ENCODE peak calls at places on chromosomes 3 and 15, in ten cellular contexts. E is SJSA1; W is DND-41; G is AG09319; U is HEK293T; M is T-helper 1 cell; O is AG04450; V is stimulated activated CD4-positive, alpha-beta T cell treated with anti-CD3 and anti-CD28 coated beads, Interleukin-15, amount 100 ng/mL, for 1 hour; D is CD8-positive, alpha-beta T cell; T is brain pericyte. K is an unnamed sample.

GRCh38 chr3:148954981-148955380 is 36.4 kb upstream of the GYG1 start:
- DNase-seq in G (no peak), D (no peak), T (no peak), O (no peak), E (no peak), U (no peak), M (no peak), W (no peak), V (no peak), K (no peak)

GRCh38 chr3:87260270-87260669 is 16.1 kb downstream of the POU1F1 start:
- DNase-seq in D (peak), O (peak), E (peak), G (peak), T (peak), V (no peak), U (peak), W (peak), M (peak), K (peak)

GRCh38 chr15:39466428-39466827 is 114.5 kb upstream of the THBS1 start:
- DNase-seq in G (peak), T (no peak), E (no peak), M (no peak), V (no peak), W (no peak), O (no peak), U (no peak), D (no peak), K (no peak)

GRCh38 chr3:70249509-70250160 is 62.8 kb downstream of the MDFIC2 start:
- DNase-seq in O (no peak), T (peak), U (no peak), E (peak), D (no peak), V (no peak), M (no peak), G (no peak), W (no peak), K (no peak)

GRCh38 chr3:132535575-132536441 is 61.3 kb upstream of the ACKR4 start:
- DNase-seq in E (peak), W (peak), D (peak), U (peak), G (peak), V (no peak), M (peak), T (peak), O (peak), K (peak)

GRCh38 chr3:128859573-128860154 is 19.8 kb upstream of the ACAD9 start:
- DNase-seq in D (no peak), V (no peak), O (no peak), W (peak), M (no peak), T (no peak), G (no peak), E (no peak), U (no peak), K (no peak)

GRCh38 chr3:135758961-135759360 is 206.6 kb upstream of the PPP2R3A start:
- DNase-seq in U (no peak), E (no peak), D (no peak), M (no peak), V (no peak), W (no peak), T (no peak), G (no peak), O (no peak), K (no peak)

GRCh38 chr3:17179381-17180205 is 294.8 kb downstream of the PLCL2 start:
- DNase-seq in W (no peak), E (no peak), U (no peak), M (no peak), D (peak), G (no peak), O (no peak), V (no peak), T (no peak), K (peak)

GRCh38 chr3:189490749-189491148 is 140.4 kb upstream of the TP63 start:
- DNase-seq in G (no peak), W (no peak), O (no peak), E (no peak), D (no peak), V (no peak), U (no peak), T (no peak), M (no peak), K (no peak)

GRCh38 chr15:101723161-101723873 is 956 bp downstream of the TARS3 start:
- DNase-seq in D (peak), W (peak), T (no peak), M (peak), O (no peak), E (peak), V (no peak), G (no peak), U (no peak), K (peak)

GRCh38 chr3:153173758-153174516 is 11.9 kb downstream of the RAP2B start:
- DNase-seq in O (no peak), G (no peak), U (no peak), W (no peak), E (peak), M (no peak), D (no peak), V (no peak), T (no peak), K (no peak)

GRCh38 chr3:130828931-130829574 is 64.8 kb upstream of the ATP2C1 start:
- DNase-seq in V (no peak), G (no peak), W (no peak), T (no peak), U (no peak), O (no peak), D (no peak), E (no peak), M (no peak), K (no peak)

GRCh38 chr15:68797589-68798377 is 22.9 kb downstream of the ANP32A start:
- DNase-seq in U (no peak), T (no peak), V (no peak), G (no peak), D (no peak), E (no peak), M (no peak), W (no peak), O (no peak), K (no peak)

GRCh38 chr3:182913889-182914288 is 66.4 kb downstream of the DCUN1D1 start:
- DNase-seq in D (no peak), O (no peak), E (no peak), W (peak), T (no peak), U (no peak), G (no peak), M (no peak), V (no peak), K (no peak)

GRCh38 chr3:142976621-142977398 is 13.3 kb upstream of the PAQR9 start:
- DNase-seq in D (no peak), U (peak), V (no peak), T (peak), G (peak), M (no peak), E (peak), O (peak), W (no peak), K (no peak)

GRCh38 chr3:127792664-127793292 is 29.5 kb downstream of the MGLL start:
- DNase-seq in T (peak), O (peak), E (peak), M (no peak), U (no peak), W (no peak), V (no peak), D (no peak), G (peak), K (no peak)

GRCh38 chr15:39944711-39945110 is 10.8 kb downstream of the EIF2AK4 start:
- DNase-seq in V (no peak), U (no peak), W (no peak), M (no peak), T (no peak), G (no peak), D (no peak), E (no peak), O (peak), K (no peak)

GRCh38 chr3:182710557-182711157 is 82.6 kb upstream of the ATP11B start:
- DNase-seq in E (peak), M (no peak), U (peak), G (no peak), W (no peak), V (no peak), T (no peak), D (no peak), O (no peak), K (peak)

K was measured in Karpas-422.